ENCODE peak calls at places on chromosomes 2 and 18, in four cellular contexts. P is K562, V is HL-60, I is GM12878. W is an unnamed sample.

GRCh38 chr2:16707014-16707413 is 41.4 kb upstream of the CYRIA start:
- DNase-seq in P (no peak), V (no peak), I (no peak), W (no peak)

GRCh38 chr18:47261902-47262301 is 10.4 kb upstream of the SKOR2 start:
- DNase-seq in P (no peak), V (no peak), I (no peak), W (no peak)

GRCh38 chr2:65612654-65613053 is 180.3 kb upstream of the SPRED2 start:
- DNase-seq in P (no peak), V (no peak), I (no peak), W (no peak)

GRCh38 chr2:84939426-84940087 is 31.4 kb upstream of the KCMF1 start:
- DNase-seq in P (no peak), V (peak), I (peak), W (peak)

GRCh38 chr2:28360742-28361293 is 31.8 kb upstream of the FOSL2 start:
- DNase-seq in P (peak), V (no peak), I (no peak), W (no peak)

GRCh38 chr18:36309436-36310391 is 12.2 kb downstream of the FHOD3 start:
- DNase-seq in P (no peak), V (no peak), I (no peak), W (no peak)

GRCh38 chr2:126038901-126039300 is 617.1 kb upstream of the GYPC start:
- DNase-seq in P (no peak), V (no peak), I (no peak), W (no peak)

GRCh38 chr2:234310166-234310565 is 186.7 kb downstream of the ARL4C start:
- DNase-seq in P (no peak), V (no peak), I (no peak), W (no peak)

GRCh38 chr2:15940661-15941482 is 522 bp downstream of the MYCN start:
- DNase-seq in P (no peak), V (no peak), I (no peak), W (peak)

DNA sequence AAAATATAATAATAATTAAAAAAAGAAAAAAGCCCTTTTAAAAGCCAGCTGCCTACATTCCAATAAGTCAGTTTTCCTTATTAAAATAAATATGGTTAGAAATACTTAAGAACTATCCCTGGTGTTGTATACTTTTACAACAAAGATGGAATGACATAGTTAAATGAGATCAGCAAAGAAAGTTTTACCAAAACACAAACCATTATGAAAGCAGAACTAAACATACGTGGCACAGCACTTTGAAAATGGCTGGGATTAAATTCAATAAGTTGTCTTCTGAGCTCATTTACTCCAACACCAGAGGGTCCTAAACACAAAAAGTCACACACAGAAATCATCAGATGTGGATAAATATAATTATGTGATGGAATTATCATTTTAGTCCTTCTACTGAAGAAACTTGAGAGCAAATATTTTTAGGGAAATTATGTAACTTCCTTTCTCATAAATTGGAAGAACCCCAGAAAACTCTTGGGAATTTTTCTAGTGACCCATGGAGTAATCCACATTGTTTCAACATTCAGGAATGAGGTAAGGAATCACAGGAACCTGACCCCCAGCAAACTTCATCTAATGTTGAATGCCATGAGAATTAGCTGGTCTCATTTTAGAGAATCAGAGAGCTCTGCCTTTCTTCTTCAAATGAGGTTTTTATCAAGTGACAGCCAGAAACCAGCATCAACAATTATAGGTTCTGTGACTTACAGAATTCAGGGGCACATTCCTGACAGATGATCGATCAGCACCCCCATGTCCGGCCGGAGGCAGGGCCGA is 11.5 kb upstream of the TMEM237 start:
- DNase-seq in P (no peak), V (no peak), I (no peak), W (no peak)
- TF ChIP-seq POLR2AphosphoS5 in P (no peak), V (no peak), I (no peak), W (no peak)

GRCh38 chr2:221569342-221570278 is 2.5 kb downstream of the EPHA4 start:
- DNase-seq in P (no peak), V (no peak), I (no peak), W (no peak)

GRCh38 chr2:221572180-221572820 is at the start of gene EPHA4:
- DNase-seq in P (peak), V (no peak), I (no peak), W (peak)

GRCh38 chr2:221570321-221571107 is 1.6 kb downstream of the EPHA4 start:
- DNase-seq in P (no peak), V (no peak), I (no peak), W (no peak)

GRCh38 chr2:221571391-221572179 is 519 bp downstream of the EPHA4 start:
- DNase-seq in P (no peak), V (no peak), I (no peak), W (no peak)

GRCh38 chr2:221571108-221571390 is 1.1 kb downstream of the EPHA4 start:
- DNase-seq in P (no peak), V (no peak), I (no peak), W (no peak)
- TF ChIP-seq SPI1 in P (no peak), V (no peak), I (no peak), W (no peak)

GRCh38 chr2:166384774-166385173 is 9.0 kb upstream of the SCN9A start:
- DNase-seq in P (no peak), V (no peak), I (no peak), W (no peak)
- TF ChIP-seq POLR2AphosphoS5 in P (no peak), V (no peak), I (no peak), W (no peak)

DNA sequence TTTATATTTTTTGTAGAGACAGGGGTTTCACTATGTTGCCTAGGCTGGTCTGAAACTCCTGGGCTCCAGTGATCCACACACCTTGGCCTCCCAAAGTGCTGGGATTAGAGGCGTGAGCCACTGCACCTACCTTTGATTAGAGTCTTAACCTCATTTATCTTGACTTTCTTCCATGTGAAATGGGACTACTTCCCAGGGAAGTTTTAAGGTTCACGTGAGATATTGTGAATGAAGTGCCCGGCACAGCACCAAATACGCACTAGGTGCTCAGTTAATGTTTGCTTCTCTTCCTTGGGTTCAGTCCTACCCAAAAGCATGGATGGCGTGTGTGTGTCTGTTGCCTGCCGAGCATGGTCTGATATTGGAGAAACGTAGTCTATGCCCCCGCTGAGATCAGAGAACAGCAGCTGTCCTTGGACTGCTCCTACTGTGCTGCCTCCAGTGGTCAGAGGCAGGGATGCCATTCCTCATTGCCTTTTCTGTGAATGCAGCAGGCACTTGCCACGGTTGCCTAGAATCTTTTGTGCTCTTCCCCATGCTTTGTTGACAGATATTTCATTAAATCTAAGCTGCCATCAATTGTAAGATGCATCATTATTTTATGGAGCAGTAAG is 12.3 kb upstream of the TFCP2L1 start:
- DNase-seq in P (peak), V (peak), I (no peak), W (no peak)
- TF ChIP-seq SPI1 in P (no peak), V (no peak), I (no peak), W (no peak)

GRCh38 chr2:219169950-219170654 is at the start of gene SLC23A3:
- DNase-seq in P (no peak), V (no peak), I (no peak), W (no peak)
- TF ChIP-seq POLR2AphosphoS5 in P (no peak), V (no peak), I (no peak), W (no peak)

GRCh38 chr2:124804014-124804940 is 779.2 kb downstream of the CNTNAP5 start:
- DNase-seq in P (peak), V (peak), I (peak), W (peak)
- TF ChIP-seq SPI1 in P (no peak), V (no peak), I (no peak), W (no peak)

GRCh38 chr2:127408004-127408806 is 10.0 kb upstream of the PROC start:
- DNase-seq in P (peak), V (peak), I (no peak), W (peak)
- TF ChIP-seq POLR2AphosphoS5 in P (peak), V (no peak), I (no peak), W (no peak)

GRCh38 chr2:7634370-7634769 is 717.2 kb downstream of the RNF144A start:
- DNase-seq in P (no peak), V (no peak), I (no peak), W (no peak)

GRCh38 chr2:7639476-7639875 is 722.3 kb downstream of the RNF144A start:
- DNase-seq in P (no peak), V (no peak), I (no peak), W (no peak)

GRCh38 chr2:7632420-7632819 is 715.2 kb downstream of the RNF144A start:
- DNase-seq in P (no peak), V (no peak), I (no peak), W (no peak)

DNA sequence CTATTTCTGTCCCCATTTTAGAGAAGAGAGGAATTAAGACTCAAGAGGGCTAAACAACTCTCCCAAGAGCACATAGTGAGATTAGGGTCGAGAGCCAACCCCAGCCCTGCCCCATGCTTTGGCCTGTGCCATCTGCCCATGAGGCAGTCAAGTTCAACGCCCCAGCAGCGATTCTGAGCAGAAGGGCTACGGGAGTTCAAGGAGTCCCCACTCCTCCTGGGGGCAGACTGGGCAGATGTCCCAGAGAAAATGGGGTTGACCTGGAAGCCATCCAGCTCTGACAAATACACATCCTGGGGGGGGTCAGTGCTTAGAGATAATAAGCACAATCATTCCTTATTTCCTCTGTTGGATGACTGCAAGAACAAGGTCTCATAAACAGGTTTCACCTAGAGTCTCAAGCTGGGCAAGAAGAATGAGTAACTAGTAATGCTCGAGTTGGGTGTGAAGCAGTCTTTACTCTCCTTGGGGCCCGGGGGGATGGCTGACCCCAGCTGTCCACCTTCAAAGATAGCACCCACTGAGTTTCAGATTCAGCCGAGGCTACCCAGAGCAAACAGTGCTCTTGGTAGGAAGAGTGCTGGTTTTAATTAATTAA is 716.4 kb downstream of the RNF144A start:
- DNase-seq in P (no peak), V (no peak), I (no peak), W (no peak)
- TF ChIP-seq SPI1 in P (no peak), V (no peak), I (no peak), W (no peak)

DNA sequence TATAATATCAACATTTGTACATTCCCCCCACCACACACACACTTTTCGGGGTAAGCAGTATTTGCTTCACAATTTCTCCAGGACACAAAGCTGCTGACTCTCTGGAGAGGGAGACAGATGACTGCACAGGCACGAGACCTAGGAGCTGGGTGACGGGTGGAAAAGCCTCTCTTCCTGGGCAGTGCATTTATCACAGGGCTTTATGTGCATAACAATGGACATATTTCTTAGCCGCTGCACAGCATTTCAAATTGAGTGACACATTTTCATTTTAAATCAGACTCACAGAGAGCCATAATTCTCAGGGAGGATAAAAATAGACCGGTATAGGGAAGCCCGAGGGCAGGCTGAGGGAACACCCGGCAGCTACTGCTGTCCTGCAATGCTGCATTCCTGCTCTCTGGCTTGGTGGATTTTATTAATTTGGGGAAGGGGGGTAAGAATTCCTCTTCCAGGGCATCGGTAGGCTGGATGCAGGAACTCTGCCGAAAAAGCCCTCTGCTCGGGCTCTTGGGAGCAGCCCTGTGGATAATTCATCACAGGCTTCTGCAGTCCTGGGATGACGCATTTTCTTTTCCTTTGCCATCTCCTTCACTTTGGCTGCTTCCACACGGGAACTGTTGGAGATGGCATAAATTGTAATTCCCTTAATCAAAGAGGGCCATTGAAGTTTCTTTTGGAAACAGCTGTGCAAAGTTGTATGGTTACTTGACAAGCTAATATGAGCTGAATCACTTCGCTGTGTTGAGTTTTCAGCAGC is 108.1 kb upstream of the ACAA2 start:
- DNase-seq in P (no peak), V (no peak), I (no peak), W (no peak)
- TF ChIP-seq POLR2AphosphoS5 in P (no peak), V (no peak), I (no peak), W (no peak)

GRCh38 chr2:54419386-54419785 is 36.7 kb upstream of the SPTBN1 start:
- DNase-seq in P (no peak), V (no peak), I (no peak), W (no peak)
- TF ChIP-seq SPI1 in P (no peak), V (no peak), I (no peak), W (no peak)